ENCODE peak calls at places on chromosomes 5 and 9, in seven cellular contexts. N is AG04450, X is GM13976, G is left ventricle myocardium inferior, I is choroid plexus epithelial cell, Y is B cell, J is heart right ventricle. Z is an unnamed sample.
A peak's percentile ranks its signal among the peaks of the same experiment; 100 is the strongest.

GRCh38 chr9:23669776-23670175 is 156.3 kb downstream of the ELAVL2 start:
- DNase-seq in N (no peak), X (no peak), G (no peak), I (no peak), Y (no peak), J (no peak), Z (no peak)

GRCh38 chr9:12775963-12776774 is 1.3 kb downstream of the LURAP1L start:
- DNase-seq in N (peak; percentile 76), X (peak; percentile 67), G (peak; percentile 82), I (peak; percentile 97), Y (no peak), J (peak; percentile 82), Z (no peak)

GRCh38 chr9:109241207-109241606 is 74.2 kb upstream of the FRRS1L start:
- DNase-seq in N (no peak), X (no peak), G (no peak), I (no peak), Y (no peak), J (no peak), Z (no peak)

GRCh38 chr9:104068546-104068945 is 25.6 kb upstream of the SMC2 start:
- DNase-seq in N (no peak), X (no peak), G (no peak), I (peak; percentile 17), Y (no peak), J (no peak), Z (no peak)

GRCh38 chr5:168057905-168058304 is 233.5 kb upstream of the WWC1 start:
- DNase-seq in N (no peak), X (no peak), G (no peak), I (no peak), Y (peak; percentile 2), J (no peak), Z (no peak)

GRCh38 chr5:133925269-133925668 is 43.2 kb downstream of the C5orf15 start:
- DNase-seq in N (no peak), X (no peak), G (no peak), I (no peak), Y (no peak), J (no peak), Z (no peak)

GRCh38 chr5:112445626-112446350 is 26.7 kb upstream of the EPB41L4A start:
- DNase-seq in N (no peak), X (no peak), G (no peak), I (no peak), Y (no peak), J (no peak), Z (no peak)

GRCh38 chr9:91659529-91660294 is 236.1 kb upstream of the NFIL3 start:
- DNase-seq in N (peak; percentile 20), X (peak; percentile 37), G (no peak), I (peak; percentile 70), Y (no peak), J (no peak), Z (no peak)

GRCh38 chr5:111223790-111224560 is at the start of gene CAMK4:
- DNase-seq in N (peak; percentile 23), X (peak; percentile 88), G (peak; percentile 62), I (peak; percentile 59), Y (peak; percentile 59), J (peak; percentile 55), Z (peak; percentile 21)

GRCh38 chr9:16033921-16034320 is 481.1 kb downstream of the CCDC171 start:
- DNase-seq in N (no peak), X (no peak), G (no peak), I (no peak), Y (no peak), J (no peak), Z (no peak)

GRCh38 chr9:16039988-16040761 is 487.3 kb downstream of the CCDC171 start:
- DNase-seq in N (peak; percentile 76), X (no peak), G (no peak), I (peak; percentile 90), Y (no peak), J (no peak), Z (no peak)

GRCh38 chr9:16044116-16044881 is 491.5 kb downstream of the CCDC171 start:
- DNase-seq in N (no peak), X (no peak), G (no peak), I (peak; percentile 73), Y (no peak), J (no peak), Z (no peak)

GRCh38 chr9:16039103-16039987 is 486.5 kb downstream of the CCDC171 start:
- DNase-seq in N (no peak), X (no peak), G (no peak), I (peak; percentile 82), Y (no peak), J (no peak), Z (no peak)
- TF ChIP-seq CTCF in N (peak; percentile 56), X (no peak), G (peak; percentile 37), I (peak; percentile 60), Y (no peak), J (no peak), Z (no peak)

DNA sequence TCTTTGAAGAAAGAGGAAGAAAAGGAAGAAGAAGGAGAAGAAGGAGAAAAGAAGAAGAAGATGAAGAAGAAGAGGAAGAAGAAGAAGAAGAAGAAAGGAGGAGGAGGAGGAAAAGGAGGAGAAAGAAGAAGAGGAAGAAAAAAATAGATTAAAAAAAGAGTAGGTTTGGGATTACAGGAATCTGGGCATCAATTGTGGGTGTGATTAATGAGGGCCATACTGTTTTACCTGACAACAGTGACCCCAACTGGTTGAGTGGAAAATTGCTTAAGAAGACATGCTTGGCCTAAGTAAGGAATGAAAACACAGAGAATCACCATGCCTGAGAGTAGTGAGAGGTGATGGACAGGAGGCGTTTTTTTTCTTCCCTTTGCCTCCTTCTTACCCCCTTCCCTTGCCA is 114.6 kb downstream of the FAM170A start:
- DNase-seq in N (no peak), X (peak; percentile 63), G (no peak), I (peak; percentile 69), Y (peak; percentile 47), J (no peak), Z (no peak)
- TF ChIP-seq CTCF in N (peak; percentile 17), X (peak; percentile 48), G (no peak), I (peak; percentile 51), Y (peak; percentile 72), J (no peak), Z (no peak)

GRCh38 chr5:939368-939767 is 46.7 kb downstream of the TRIP13 start:
- DNase-seq in N (no peak), X (no peak), G (no peak), I (no peak), Y (no peak), J (no peak), Z (no peak)

GRCh38 chr5:935510-936084 is 42.9 kb downstream of the TRIP13 start:
- DNase-seq in N (no peak), X (no peak), G (no peak), I (no peak), Y (no peak), J (no peak), Z (no peak)

GRCh38 chr5:933251-933861 is 40.7 kb downstream of the TRIP13 start:
- DNase-seq in N (no peak), X (no peak), G (no peak), I (no peak), Y (no peak), J (no peak), Z (no peak)

GRCh38 chr5:937151-937924 is 44.7 kb downstream of the TRIP13 start:
- DNase-seq in N (no peak), X (no peak), G (no peak), I (no peak), Y (no peak), J (no peak), Z (no peak)

GRCh38 chr5:936149-937144 is 43.8 kb downstream of the TRIP13 start:
- DNase-seq in N (no peak), X (no peak), G (no peak), I (no peak), Y (no peak), J (no peak), Z (no peak)
- TF ChIP-seq CTCF in N (no peak), X (no peak), G (no peak), I (no peak), Y (no peak), J (no peak), Z (no peak)

DNA sequence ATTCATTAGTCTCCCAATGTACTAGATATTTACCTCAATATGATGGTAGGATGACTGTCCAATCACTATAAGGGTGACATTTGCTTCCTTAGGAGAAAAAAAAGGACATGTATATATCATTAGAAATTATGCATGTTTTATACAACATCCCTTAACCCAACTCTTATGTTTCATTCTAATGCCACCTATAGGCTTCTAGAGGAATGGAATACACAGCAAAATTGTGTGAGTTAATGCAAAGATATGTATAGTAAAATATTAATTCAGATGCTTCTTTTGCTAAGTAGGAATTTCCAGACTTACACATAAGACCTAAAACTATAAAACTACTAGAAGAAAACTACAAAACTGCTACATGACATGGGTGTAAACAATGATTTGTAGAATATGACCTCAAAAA is 3.5 kb downstream of the PRXL2C start:
- DNase-seq in N (no peak), X (peak; percentile 49), G (no peak), I (peak; percentile 64), Y (no peak), J (no peak), Z (no peak)
- TF ChIP-seq CTCF in N (peak; percentile 68), X (peak; percentile 41), G (peak; percentile 26), I (peak; percentile 71), Y (peak; percentile 60), J (peak; percentile 35), Z (peak; percentile 44)

GRCh38 chr5:77774981-77775772 is 962 bp downstream of the TBCA start:
- DNase-seq in N (peak; percentile 8), X (no peak), G (no peak), I (peak; percentile 60), Y (peak; percentile 27), J (no peak), Z (no peak)

GRCh38 chr5:77776606-77777206 is 567 bp upstream of the TBCA start:
- DNase-seq in N (peak; percentile 8), X (no peak), G (no peak), I (no peak), Y (no peak), J (no peak), Z (no peak)

GRCh38 chr5:77777281-77777892 is 1.2 kb upstream of the TBCA start:
- DNase-seq in N (no peak), X (no peak), G (no peak), I (no peak), Y (no peak), J (no peak), Z (no peak)

GRCh38 chr5:77777911-77778310 is 1.8 kb upstream of the TBCA start:
- DNase-seq in N (no peak), X (no peak), G (no peak), I (no peak), Y (no peak), J (no peak), Z (no peak)

GRCh38 chr5:77775773-77776605 is at the start of gene TBCA:
- DNase-seq in N (peak; percentile 73), X (peak; percentile 89), G (peak; percentile 87), I (peak; percentile 93), Y (peak; percentile 99), J (peak; percentile 91), Z (peak; percentile 90)
- TF ChIP-seq CTCF in N (no peak), X (no peak), G (peak; percentile 38), I (peak; percentile 16), Y (peak; percentile 42), J (peak; percentile 35), Z (no peak)

GRCh38 chr5:115028557-115028956 is 141.2 kb downstream of the TRIM36 start:
- DNase-seq in N (no peak), X (no peak), G (no peak), I (no peak), Y (no peak), J (no peak), Z (no peak)

DNA sequence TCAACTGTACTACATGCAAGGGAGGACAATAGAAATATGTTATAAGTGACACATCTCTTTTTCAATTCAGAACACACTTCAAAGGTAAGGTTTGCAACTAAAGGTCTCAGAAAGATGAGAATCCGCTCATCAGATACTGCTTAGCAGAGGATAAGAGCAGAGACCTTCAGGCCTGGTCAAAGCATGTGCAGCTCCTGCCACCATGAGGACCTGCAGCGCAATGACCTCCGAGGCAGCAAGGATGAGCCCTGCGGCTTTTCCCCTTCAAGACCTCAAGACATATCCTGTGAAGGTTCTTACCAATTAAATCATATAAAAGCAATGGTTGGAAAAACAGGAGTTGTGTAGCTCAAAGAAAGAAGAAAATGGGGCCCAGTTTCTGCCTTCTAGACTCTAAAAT is 135.8 kb downstream of the TRIM36 start:
- DNase-seq in N (no peak), X (no peak), G (no peak), I (no peak), Y (peak; percentile 28), J (no peak), Z (no peak)
- TF ChIP-seq CTCF in N (no peak), X (peak; percentile 46), G (no peak), I (no peak), Y (no peak), J (no peak), Z (no peak)